ENCODE peak calls at places on chromosomes 11 and 22, in seven cellular contexts. F is A549, C is body of pancreas, Q is heart left ventricle, V is IMR-90, R is HCT116, P is upper lobe of left lung. G is an unnamed sample.

GRCh38 chr11:76602431-76602861 is 68.1 kb downstream of the LRRC32 start:
- ATAC-seq in Q (peak), V (peak), R (no peak), P (peak), C (no peak), F (no peak), G (peak)

GRCh38 chr22:35591696-35592417 is 25.3 kb downstream of the MB start:
- ATAC-seq in R (no peak), Q (no peak), P (no peak), V (no peak), C (no peak), F (no peak), G (no peak)

GRCh38 chr22:20106205-20106848 is 9.6 kb upstream of the RANBP1 start:
- ATAC-seq in C (no peak), Q (no peak), P (no peak), R (no peak), F (no peak), V (no peak), G (no peak)

GRCh38 chr11:50037282-50037681 is 4.6 kb downstream of the OR4C45 start:
- ATAC-seq in F (no peak), P (no peak), Q (no peak), V (no peak), R (no peak), C (no peak), G (no peak)

GRCh38 chr11:75430692-75431532 is 2.1 kb downstream of the KLHL35 start:
- ATAC-seq in C (peak), R (no peak), Q (no peak), P (no peak), F (no peak), V (no peak), G (no peak)

GRCh38 chr11:126662055-126662790 is 306.7 kb downstream of the ST3GAL4 start:
- ATAC-seq in R (no peak), P (no peak), V (no peak), F (no peak), Q (no peak), C (no peak), G (no peak)

GRCh38 chr11:92122561-92122960 is 102.1 kb upstream of the FAT3 start:
- ATAC-seq in P (no peak), R (no peak), V (no peak), Q (no peak), F (no peak), C (no peak), G (no peak)

GRCh38 chr11:12829536-12830314 is 155.5 kb downstream of the TEAD1 start:
- ATAC-seq in C (no peak), F (no peak), Q (no peak), V (no peak), P (no peak), R (no peak), G (no peak)

GRCh38 chr11:62105611-62106245 is 18.1 kb upstream of the INCENP start:
- ATAC-seq in C (no peak), P (peak), Q (peak), F (no peak), R (no peak), V (peak), G (no peak)

GRCh38 chr22:23403720-23404688 is 176.1 kb downstream of the IGLL1 start:
- ATAC-seq in P (no peak), R (no peak), V (no peak), F (no peak), Q (no peak), C (no peak), G (no peak)

GRCh38 chr11:121415861-121416260 is 36.3 kb upstream of the SORL1 start:
- ATAC-seq in Q (no peak), V (no peak), C (no peak), F (no peak), R (no peak), P (peak), G (no peak)

GRCh38 chr11:64156235-64157011 is 9.5 kb downstream of the MACROD1 start:
- ATAC-seq in R (no peak), P (no peak), F (no peak), Q (peak), V (no peak), C (no peak), G (no peak)

DNA sequence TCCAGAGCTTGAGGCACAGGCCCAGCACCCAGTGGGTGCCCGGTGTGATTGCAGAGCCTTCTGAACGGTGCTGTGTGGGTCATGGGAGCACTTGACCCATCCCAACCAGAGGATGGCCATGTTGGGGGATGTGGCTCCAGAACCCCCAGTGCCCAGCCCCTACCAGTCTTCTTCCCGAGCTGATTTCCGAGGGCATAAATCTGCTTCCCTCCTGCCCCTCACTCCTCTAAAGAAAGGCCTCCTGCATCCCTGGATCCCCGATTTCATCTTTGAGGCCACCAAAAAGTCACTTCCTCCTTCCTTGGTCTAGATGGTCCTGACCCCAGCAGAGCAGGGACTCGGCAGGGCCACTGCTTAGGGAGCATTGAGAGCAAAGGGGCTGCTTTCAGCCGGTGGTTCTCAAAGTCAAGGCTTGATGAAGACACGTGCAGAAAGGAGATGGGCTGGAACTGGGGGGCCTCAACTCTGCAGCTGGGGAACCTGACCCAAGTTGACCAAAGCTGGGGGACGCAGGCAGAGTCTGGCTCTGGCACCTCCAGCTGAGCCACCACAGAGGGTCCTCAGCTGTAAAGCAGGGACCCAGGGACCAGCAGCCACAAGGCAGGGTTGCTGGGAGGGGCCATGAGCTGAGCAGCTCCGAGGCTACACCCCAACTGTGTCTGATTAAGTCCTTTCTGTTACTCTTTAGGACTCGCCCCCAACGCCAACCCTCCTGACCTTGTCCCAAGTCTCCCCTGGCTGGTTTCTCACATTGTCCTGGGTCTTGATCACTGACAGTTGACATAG is 56.6 kb downstream of the LINC01488 start:
- ATAC-seq in P (no peak), F (no peak), Q (no peak), C (no peak), R (no peak), V (no peak), G (no peak)
- H3K4me3 ChIP-seq in P (no peak), F (no peak), Q (no peak), C (no peak), R (no peak), V (no peak), G (no peak)

GRCh38 chr11:27294654-27295053 is 68.4 kb downstream of the CCDC34 start:
- ATAC-seq in R (no peak), V (no peak), Q (no peak), P (no peak), C (no peak), F (no peak), G (no peak)

GRCh38 chr11:27291302-27291889 is 71.6 kb downstream of the CCDC34 start:
- ATAC-seq in Q (no peak), F (no peak), P (no peak), C (peak), V (no peak), R (no peak), G (no peak)

GRCh38 chr11:27293500-27294417 is 69.3 kb downstream of the CCDC34 start:
- ATAC-seq in V (peak), Q (no peak), C (no peak), R (no peak), P (no peak), F (no peak), G (no peak)

GRCh38 chr11:27291954-27292641 is 70.9 kb downstream of the CCDC34 start:
- ATAC-seq in R (no peak), C (peak), P (no peak), F (no peak), V (no peak), Q (no peak), G (no peak)

DNA sequence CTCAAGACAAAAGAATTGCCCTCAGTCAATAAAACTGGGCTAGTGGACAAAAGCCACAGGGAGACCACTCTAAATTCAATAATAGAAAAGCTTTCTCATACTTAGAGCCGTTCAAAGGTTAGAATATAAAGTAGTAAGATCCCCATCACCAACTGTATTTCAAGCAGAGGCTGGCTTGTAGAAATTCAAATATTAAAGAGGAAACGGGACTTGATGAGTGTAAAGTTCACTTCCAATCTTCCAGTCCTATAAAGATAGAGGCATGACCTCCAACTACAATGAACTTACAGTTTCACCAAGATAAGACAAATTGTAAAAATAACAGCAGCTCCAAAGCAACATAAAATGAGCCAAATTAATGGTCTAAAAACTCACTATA is 70.4 kb downstream of the CCDC34 start:
- ATAC-seq in F (no peak), V (no peak), Q (no peak), P (no peak), C (no peak), R (no peak), G (no peak)
- H3K27ac ChIP-seq in F (no peak), V (no peak), Q (peak), P (no peak), C (no peak), R (no peak), G (no peak)

GRCh38 chr11:16125796-16126195 is 230.6 kb downstream of the SOX6 start:
- ATAC-seq in R (no peak), P (no peak), F (no peak), V (no peak), Q (no peak), C (no peak), G (no peak)
- TF ChIP-seq POLR2A in R (no peak), P (no peak), F (no peak), V (no peak), Q (no peak), C (no peak), G (no peak)

DNA sequence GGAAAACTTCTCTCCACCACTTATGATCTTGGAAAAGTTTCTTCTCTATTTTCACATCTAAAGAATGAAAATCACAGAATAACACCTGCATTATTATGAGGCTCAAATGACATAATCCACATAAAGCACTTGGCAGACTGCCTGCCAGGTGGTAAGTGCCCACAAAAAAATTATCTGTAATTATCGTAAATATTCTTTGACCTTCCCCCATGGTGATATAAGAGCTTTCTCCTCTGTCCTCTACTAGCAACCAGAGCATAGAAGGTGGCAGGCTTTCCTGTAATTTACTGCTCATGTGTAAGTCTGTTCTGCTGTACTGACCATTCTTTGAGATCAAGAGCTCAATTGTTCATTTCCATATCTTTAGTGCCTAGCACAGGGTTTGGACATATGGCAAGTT is 51.7 kb upstream of the EED start:
- ATAC-seq in V (no peak), Q (peak), C (no peak), F (no peak), P (no peak), R (peak), G (peak)
- H3K4me3 ChIP-seq in V (no peak), Q (no peak), C (no peak), F (peak), P (no peak), R (peak), G (no peak)

GRCh38 chr11:36015806-36016205 is 71.9 kb downstream of the LDLRAD3 start:
- ATAC-seq in F (no peak), C (no peak), R (no peak), P (no peak), Q (peak), V (peak), G (peak)
- H3K27ac ChIP-seq in F (no peak), C (no peak), R (no peak), P (no peak), Q (peak), V (no peak), G (no peak)

DNA sequence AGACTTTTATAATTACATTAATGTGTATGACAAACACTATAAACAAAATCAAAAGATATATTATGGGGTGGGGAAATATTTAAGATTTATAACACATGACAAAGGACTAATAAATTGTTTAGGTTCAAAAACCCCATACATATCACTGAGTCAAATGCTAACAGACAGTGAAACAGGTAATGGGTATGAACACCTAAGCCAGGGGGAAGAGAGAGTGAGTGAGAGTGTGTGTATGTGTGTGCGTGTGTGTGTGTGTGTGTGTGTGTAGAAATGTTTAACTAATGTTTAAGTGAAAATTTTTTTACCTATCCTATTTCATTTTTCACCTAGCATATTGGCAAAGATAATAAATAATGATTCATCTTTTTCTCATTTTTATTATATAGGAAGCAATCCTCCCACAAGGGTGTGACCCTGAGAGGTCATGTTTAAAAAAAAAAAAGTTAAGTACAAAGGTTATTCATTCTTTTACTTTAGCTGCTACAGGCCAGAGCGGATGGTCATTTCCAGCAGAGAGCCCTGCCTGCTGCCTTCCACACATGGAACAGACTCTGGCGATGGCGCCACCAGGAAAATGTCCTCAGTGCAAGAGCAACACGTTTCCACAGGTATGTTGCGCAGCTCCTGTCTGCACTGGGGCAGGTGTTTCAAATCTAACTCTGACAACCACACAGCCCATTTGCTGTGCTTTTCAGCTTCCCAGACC is 72.9 kb downstream of the PISD start:
- ATAC-seq in V (no peak), R (no peak), Q (no peak), C (no peak), F (no peak), P (no peak), G (no peak)
- TF ChIP-seq POLR2A in V (no peak), R (no peak), Q (no peak), C (no peak), F (no peak), P (no peak), G (no peak)

GRCh38 chr11:113873241-113873626 is 2.1 kb downstream of the USP28 start:
- ATAC-seq in P (no peak), V (no peak), R (no peak), F (no peak), C (no peak), Q (peak), G (no peak)
- H3K4me3 ChIP-seq in P (no peak), V (no peak), R (no peak), F (no peak), C (no peak), Q (peak), G (no peak)

GRCh38 chr11:78594814-78595213 is 20.1 kb upstream of the NARS2 start:
- ATAC-seq in F (no peak), C (no peak), R (no peak), P (no peak), V (no peak), Q (no peak), G (no peak)
- H3K27ac ChIP-seq in F (no peak), C (no peak), R (no peak), P (no peak), V (peak), Q (no peak), G (no peak)

GRCh38 chr11:117907276-117908110 is 21.7 kb downstream of the TMPRSS13 start:
- ATAC-seq in Q (peak), P (peak), V (peak), C (peak), R (peak), F (peak), G (peak)
- TF ChIP-seq POLR2A in Q (no peak), P (no peak), V (no peak), C (no peak), R (peak), F (no peak), G (no peak)

DNA sequence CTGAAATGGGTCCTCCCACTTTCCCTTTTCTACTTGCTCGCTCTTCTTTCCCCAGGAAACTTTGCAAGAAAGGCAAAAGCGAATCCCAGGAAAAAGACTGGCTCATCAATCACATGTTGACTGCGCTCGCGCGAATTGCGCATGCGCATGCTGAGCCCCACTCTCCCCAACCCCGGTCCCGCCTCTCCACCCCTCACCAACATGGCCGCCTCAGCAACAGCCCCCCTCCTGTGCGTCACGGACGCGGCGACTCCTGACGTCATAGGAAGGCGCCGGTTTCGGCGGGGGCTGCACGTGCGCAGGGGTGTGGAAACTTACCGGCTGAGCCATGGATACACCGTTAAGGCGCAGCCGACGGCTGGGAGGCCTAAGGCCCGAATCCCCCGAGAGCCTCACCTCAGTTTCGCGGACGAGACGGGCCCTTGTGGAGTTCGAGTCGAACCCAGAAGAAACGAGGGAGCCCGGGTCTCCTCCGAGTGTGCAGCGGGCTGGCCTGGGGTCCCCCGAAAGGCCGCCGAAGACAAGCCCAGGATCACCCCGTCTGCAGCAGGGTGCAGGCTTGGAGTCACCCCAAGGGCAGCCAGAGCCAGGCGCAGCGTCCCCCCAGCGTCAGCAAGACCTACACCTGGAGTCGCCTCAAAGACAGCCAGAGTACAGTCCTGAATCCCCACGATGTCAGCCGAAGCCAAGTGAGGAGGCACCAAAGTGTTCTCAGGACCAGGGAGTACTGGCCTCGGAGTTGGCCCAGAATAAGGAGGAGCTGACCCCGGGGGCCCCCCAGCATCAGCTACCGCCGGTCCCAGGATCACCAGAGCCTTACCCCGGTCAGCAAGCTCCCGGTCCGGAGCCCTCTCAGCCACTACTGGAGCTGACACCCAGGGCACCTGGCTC is at the start of gene CCDC86:
- ATAC-seq in R (peak), C (peak), Q (peak), P (peak), F (peak), V (peak), G (peak)
- H3K4me3 ChIP-seq in R (peak), C (peak), Q (peak), P (peak), F (peak), V (peak), G (peak)

G was measured in gastroesophageal sphincter.